ENCODE peak calls at places on chromosomes 2 and 18, in eight cellular contexts. One of them, this sample, is unnamed. For H3K9me3, the result is how much of the 10 kb centered on the place peaks cover.

GRCh38 chr18:57915241-57915640 is 112.1 kb upstream of the ATP8B1 start:
- DNase-seq in suprapubic skin: no peak
- DNase-seq in CD4-positive, CD25-positive, alpha-beta regulatory T cell: no peak
- DNase-seq in body of pancreas: no peak
- DNase-seq in cardiac muscle cell: no peak
- DNase-seq in lower lobe of right lung: no peak
- DNase-seq in adrenal gland: no peak
- DNase-seq in fibroblast of lung: peak
- DNase-seq in this sample: no peak

GRCh38 chr18:63213331-63213900 is 106.2 kb downstream of the BCL2 start:
- DNase-seq in suprapubic skin: no peak
- DNase-seq in CD4-positive, CD25-positive, alpha-beta regulatory T cell: peak
- DNase-seq in body of pancreas: no peak
- DNase-seq in cardiac muscle cell: peak
- DNase-seq in lower lobe of right lung: no peak
- DNase-seq in adrenal gland: no peak
- DNase-seq in fibroblast of lung: peak
- DNase-seq in this sample: no peak

GRCh38 chr2:122737429-122738077 is 982.1 kb downstream of the TSN start:
- DNase-seq in suprapubic skin: no peak
- DNase-seq in CD4-positive, CD25-positive, alpha-beta regulatory T cell: peak
- DNase-seq in body of pancreas: no peak
- DNase-seq in cardiac muscle cell: peak
- DNase-seq in lower lobe of right lung: no peak
- DNase-seq in adrenal gland: no peak
- DNase-seq in fibroblast of lung: peak
- DNase-seq in this sample: no peak

GRCh38 chr2:98514879-98515570 is 70.4 kb downstream of the INPP4A start:
- DNase-seq in suprapubic skin: no peak
- DNase-seq in CD4-positive, CD25-positive, alpha-beta regulatory T cell: peak
- DNase-seq in body of pancreas: no peak
- DNase-seq in cardiac muscle cell: peak
- DNase-seq in lower lobe of right lung: no peak
- DNase-seq in adrenal gland: no peak
- DNase-seq in fibroblast of lung: peak
- DNase-seq in this sample: no peak

GRCh38 chr2:28716265-28716865 is 35.3 kb upstream of the PPP1CB start:
- DNase-seq in suprapubic skin: no peak
- DNase-seq in CD4-positive, CD25-positive, alpha-beta regulatory T cell: no peak
- DNase-seq in body of pancreas: peak
- DNase-seq in cardiac muscle cell: peak
- DNase-seq in lower lobe of right lung: no peak
- DNase-seq in adrenal gland: peak
- DNase-seq in fibroblast of lung: peak
- DNase-seq in this sample: no peak

GRCh38 chr2:83069724-83070123 is 1389.4 kb downstream of the SUCLG1 start:
- DNase-seq in suprapubic skin: no peak
- DNase-seq in CD4-positive, CD25-positive, alpha-beta regulatory T cell: no peak
- DNase-seq in body of pancreas: no peak
- DNase-seq in cardiac muscle cell: peak
- DNase-seq in lower lobe of right lung: no peak
- DNase-seq in adrenal gland: no peak
- DNase-seq in fibroblast of lung: peak
- DNase-seq in this sample: no peak

GRCh38 chr18:50694147-50694546 is 125.7 kb downstream of the MRO start:
- DNase-seq in suprapubic skin: no peak
- DNase-seq in CD4-positive, CD25-positive, alpha-beta regulatory T cell: no peak
- DNase-seq in body of pancreas: no peak
- DNase-seq in cardiac muscle cell: no peak
- DNase-seq in lower lobe of right lung: no peak
- DNase-seq in adrenal gland: no peak
- DNase-seq in fibroblast of lung: no peak
- DNase-seq in this sample: no peak

GRCh38 chr2:217612920-217613319 is 389.9 kb downstream of the TNS1 start:
- DNase-seq in suprapubic skin: no peak
- DNase-seq in CD4-positive, CD25-positive, alpha-beta regulatory T cell: no peak
- DNase-seq in body of pancreas: no peak
- DNase-seq in cardiac muscle cell: no peak
- DNase-seq in lower lobe of right lung: no peak
- DNase-seq in adrenal gland: no peak
- DNase-seq in fibroblast of lung: no peak
- DNase-seq in this sample: no peak

GRCh38 chr2:45009303-45009927 is at the start of gene SIX2:
- DNase-seq in suprapubic skin: peak
- DNase-seq in CD4-positive, CD25-positive, alpha-beta regulatory T cell: no peak
- DNase-seq in body of pancreas: peak
- DNase-seq in cardiac muscle cell: peak
- DNase-seq in lower lobe of right lung: peak
- DNase-seq in adrenal gland: peak
- DNase-seq in fibroblast of lung: peak
- DNase-seq in this sample: no peak

GRCh38 chr18:36284671-36285295 is 12.7 kb upstream of the FHOD3 start:
- DNase-seq in suprapubic skin: no peak
- DNase-seq in CD4-positive, CD25-positive, alpha-beta regulatory T cell: peak
- DNase-seq in body of pancreas: peak
- DNase-seq in cardiac muscle cell: peak
- DNase-seq in lower lobe of right lung: no peak
- DNase-seq in adrenal gland: peak
- DNase-seq in fibroblast of lung: peak
- DNase-seq in this sample: no peak

GRCh38 chr18:78732273-78733210 is 247.1 kb upstream of the SALL3 start:
- DNase-seq in suprapubic skin: peak
- DNase-seq in CD4-positive, CD25-positive, alpha-beta regulatory T cell: no peak
- DNase-seq in body of pancreas: no peak
- DNase-seq in cardiac muscle cell: peak
- DNase-seq in lower lobe of right lung: no peak
- DNase-seq in adrenal gland: no peak
- DNase-seq in fibroblast of lung: no peak
- DNase-seq in this sample: no peak

GRCh38 chr18:78731423-78732032 is 248.1 kb upstream of the SALL3 start:
- DNase-seq in suprapubic skin: peak
- DNase-seq in CD4-positive, CD25-positive, alpha-beta regulatory T cell: no peak
- DNase-seq in body of pancreas: no peak
- DNase-seq in cardiac muscle cell: no peak
- DNase-seq in lower lobe of right lung: no peak
- DNase-seq in adrenal gland: no peak
- DNase-seq in fibroblast of lung: no peak
- DNase-seq in this sample: no peak

GRCh38 chr18:78729099-78729467 is 250.5 kb upstream of the SALL3 start:
- DNase-seq in suprapubic skin: peak
- DNase-seq in CD4-positive, CD25-positive, alpha-beta regulatory T cell: no peak
- DNase-seq in body of pancreas: no peak
- DNase-seq in cardiac muscle cell: no peak
- DNase-seq in lower lobe of right lung: no peak
- DNase-seq in adrenal gland: no peak
- DNase-seq in fibroblast of lung: no peak
- DNase-seq in this sample: no peak

GRCh38 chr18:78728301-78729098 is 251.1 kb upstream of the SALL3 start:
- DNase-seq in suprapubic skin: peak
- DNase-seq in CD4-positive, CD25-positive, alpha-beta regulatory T cell: no peak
- DNase-seq in body of pancreas: no peak
- DNase-seq in cardiac muscle cell: no peak
- DNase-seq in lower lobe of right lung: no peak
- DNase-seq in adrenal gland: no peak
- DNase-seq in fibroblast of lung: no peak
- DNase-seq in this sample: no peak

GRCh38 chr18:78730564-78731422 is 248.8 kb upstream of the SALL3 start:
- DNase-seq in suprapubic skin: peak
- DNase-seq in CD4-positive, CD25-positive, alpha-beta regulatory T cell: no peak
- DNase-seq in body of pancreas: no peak
- DNase-seq in cardiac muscle cell: no peak
- DNase-seq in lower lobe of right lung: no peak
- DNase-seq in adrenal gland: no peak
- DNase-seq in fibroblast of lung: no peak
- DNase-seq in this sample: no peak
- H3K9me3 ChIP-seq in suprapubic skin: under half
- H3K9me3 ChIP-seq in CD4-positive, CD25-positive, alpha-beta regulatory T cell: under half
- H3K9me3 ChIP-seq in body of pancreas: under half
- H3K9me3 ChIP-seq in cardiac muscle cell: under half
- H3K9me3 ChIP-seq in lower lobe of right lung: under half
- H3K9me3 ChIP-seq in adrenal gland: under half
- H3K9me3 ChIP-seq in fibroblast of lung: under half
- H3K9me3 ChIP-seq in this sample: under half

GRCh38 chr18:908631-909621 is 4.3 kb downstream of the ADCYAP1 start:
- DNase-seq in suprapubic skin: no peak
- DNase-seq in CD4-positive, CD25-positive, alpha-beta regulatory T cell: no peak
- DNase-seq in body of pancreas: no peak
- DNase-seq in cardiac muscle cell: no peak
- DNase-seq in lower lobe of right lung: no peak
- DNase-seq in adrenal gland: no peak
- DNase-seq in fibroblast of lung: no peak
- DNase-seq in this sample: no peak
- H3K9me3 ChIP-seq in suprapubic skin: under half
- H3K9me3 ChIP-seq in CD4-positive, CD25-positive, alpha-beta regulatory T cell: under half
- H3K9me3 ChIP-seq in body of pancreas: under half
- H3K9me3 ChIP-seq in cardiac muscle cell: under half
- H3K9me3 ChIP-seq in lower lobe of right lung: under half
- H3K9me3 ChIP-seq in adrenal gland: under half
- H3K9me3 ChIP-seq in fibroblast of lung: under half
- H3K9me3 ChIP-seq in this sample: under half

DNA sequence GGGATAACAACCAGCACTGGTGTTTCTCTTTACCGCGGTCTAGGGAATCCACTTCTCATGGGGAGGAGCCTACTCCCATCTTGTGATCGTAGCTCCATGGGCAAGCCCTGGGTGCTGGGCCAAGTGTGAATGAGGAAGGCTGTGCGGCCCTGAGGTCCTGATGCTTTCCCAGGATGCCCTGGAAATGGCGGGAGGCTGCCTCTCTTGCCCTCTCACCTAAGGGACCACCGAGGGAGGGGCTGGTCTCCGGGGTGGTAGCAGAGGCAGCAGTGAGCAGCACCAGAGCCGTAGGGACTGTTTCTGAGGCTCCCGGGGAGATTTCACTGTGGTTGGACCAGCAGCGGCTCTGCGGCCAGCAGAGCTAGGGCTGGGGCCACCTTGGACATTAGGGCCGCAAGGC is 15.5 kb upstream of the NPPC start:
- DNase-seq in suprapubic skin: peak
- DNase-seq in CD4-positive, CD25-positive, alpha-beta regulatory T cell: no peak
- DNase-seq in body of pancreas: no peak
- DNase-seq in cardiac muscle cell: no peak
- DNase-seq in lower lobe of right lung: no peak
- DNase-seq in adrenal gland: no peak
- DNase-seq in fibroblast of lung: no peak
- DNase-seq in this sample: no peak
- H3K9me3 ChIP-seq in suprapubic skin: under half
- H3K9me3 ChIP-seq in CD4-positive, CD25-positive, alpha-beta regulatory T cell: under half
- H3K9me3 ChIP-seq in body of pancreas: under half
- H3K9me3 ChIP-seq in cardiac muscle cell: under half
- H3K9me3 ChIP-seq in lower lobe of right lung: under half
- H3K9me3 ChIP-seq in adrenal gland: under half
- H3K9me3 ChIP-seq in fibroblast of lung: under half
- H3K9me3 ChIP-seq in this sample: under half

DNA sequence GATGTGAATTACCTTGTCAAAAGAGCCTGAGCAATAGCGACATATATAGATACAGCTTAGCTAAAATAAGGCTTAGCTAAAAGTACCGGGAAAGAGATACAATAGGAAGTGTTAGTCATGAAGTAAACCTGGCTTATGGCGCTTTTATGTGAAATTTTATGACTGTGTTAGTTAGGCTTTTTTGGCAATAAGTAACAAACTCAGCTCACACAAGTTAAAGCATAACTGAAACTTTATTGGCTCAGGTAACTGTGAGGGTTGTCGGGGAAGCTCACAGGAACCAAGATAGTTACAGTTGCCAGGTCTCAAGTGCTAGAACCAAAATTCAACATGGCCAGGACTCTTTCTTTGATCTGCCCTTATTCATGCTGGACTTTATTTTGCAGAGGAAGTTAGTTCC is 925.0 kb upstream of the GYPC start:
- DNase-seq in suprapubic skin: no peak
- DNase-seq in CD4-positive, CD25-positive, alpha-beta regulatory T cell: no peak
- DNase-seq in body of pancreas: no peak
- DNase-seq in cardiac muscle cell: no peak
- DNase-seq in lower lobe of right lung: no peak
- DNase-seq in adrenal gland: no peak
- DNase-seq in fibroblast of lung: no peak
- DNase-seq in this sample: no peak
- H3K9me3 ChIP-seq in suprapubic skin: under half
- H3K9me3 ChIP-seq in CD4-positive, CD25-positive, alpha-beta regulatory T cell: under half
- H3K9me3 ChIP-seq in body of pancreas: under half
- H3K9me3 ChIP-seq in cardiac muscle cell: under half
- H3K9me3 ChIP-seq in lower lobe of right lung: under half
- H3K9me3 ChIP-seq in adrenal gland: under half
- H3K9me3 ChIP-seq in fibroblast of lung: under half
- H3K9me3 ChIP-seq in this sample: under half

DNA sequence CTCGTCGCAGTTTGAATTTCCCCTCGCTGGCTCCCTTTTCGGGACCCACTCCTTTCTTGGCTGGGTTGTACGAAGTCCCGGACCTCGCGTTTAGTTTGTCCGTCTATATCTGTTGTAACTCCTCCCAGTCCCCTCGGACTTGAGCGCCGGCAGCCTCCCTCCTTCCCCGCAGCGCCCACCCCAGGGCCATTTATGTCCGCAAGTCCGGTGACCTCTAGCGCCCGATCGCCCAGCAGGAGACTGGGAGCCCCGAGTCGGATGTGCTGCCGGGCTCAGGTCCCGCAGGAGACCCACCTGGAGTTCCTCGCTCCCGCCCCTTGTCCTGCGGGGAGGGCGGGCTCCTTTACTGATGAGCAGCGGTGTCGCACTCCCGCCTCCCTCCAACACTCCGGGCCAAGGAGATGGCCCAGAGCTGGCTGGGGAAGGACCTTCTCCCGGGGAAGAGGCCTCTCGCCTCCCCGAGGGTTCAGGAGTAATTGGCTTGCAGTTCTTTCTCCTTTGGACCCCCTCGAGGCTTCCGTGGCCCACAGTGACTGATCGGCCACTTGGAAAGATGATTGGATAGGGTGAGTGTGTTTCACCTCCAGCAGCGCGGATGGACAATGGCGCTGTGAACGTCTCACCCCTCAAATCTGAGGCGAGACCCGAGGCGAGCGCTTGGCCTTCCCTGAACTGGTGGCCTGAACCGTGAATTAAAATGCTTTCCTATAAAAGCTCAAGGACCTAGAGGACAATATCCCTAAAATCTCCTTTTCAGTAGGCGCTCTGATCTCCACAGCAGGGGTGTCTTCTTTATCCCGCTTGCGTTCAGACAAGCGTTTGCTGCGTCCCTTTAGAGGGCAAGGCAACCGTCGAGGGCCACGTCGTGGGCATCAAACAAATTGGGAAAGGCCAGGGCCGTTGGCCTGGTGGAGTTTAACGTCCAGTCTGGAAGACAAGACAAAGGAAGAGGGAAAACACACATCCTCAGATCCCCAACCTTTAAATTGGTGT is 978 bp upstream of the RAX start:
- DNase-seq in suprapubic skin: no peak
- DNase-seq in CD4-positive, CD25-positive, alpha-beta regulatory T cell: no peak
- DNase-seq in body of pancreas: no peak
- DNase-seq in cardiac muscle cell: no peak
- DNase-seq in lower lobe of right lung: no peak
- DNase-seq in adrenal gland: no peak
- DNase-seq in fibroblast of lung: no peak
- DNase-seq in this sample: no peak
- H3K9me3 ChIP-seq in suprapubic skin: under half
- H3K9me3 ChIP-seq in CD4-positive, CD25-positive, alpha-beta regulatory T cell: under half
- H3K9me3 ChIP-seq in body of pancreas: under half
- H3K9me3 ChIP-seq in cardiac muscle cell: under half
- H3K9me3 ChIP-seq in lower lobe of right lung: under half
- H3K9me3 ChIP-seq in adrenal gland: under half
- H3K9me3 ChIP-seq in fibroblast of lung: under half
- H3K9me3 ChIP-seq in this sample: under half

GRCh38 chr2:96409543-96410184 is 74.1 kb downstream of the NCAPH start:
- DNase-seq in suprapubic skin: no peak
- DNase-seq in CD4-positive, CD25-positive, alpha-beta regulatory T cell: no peak
- DNase-seq in body of pancreas: peak
- DNase-seq in cardiac muscle cell: peak
- DNase-seq in lower lobe of right lung: no peak
- DNase-seq in adrenal gland: no peak
- DNase-seq in fibroblast of lung: peak
- DNase-seq in this sample: no peak
- H3K9me3 ChIP-seq in suprapubic skin: under half
- H3K9me3 ChIP-seq in CD4-positive, CD25-positive, alpha-beta regulatory T cell: under half
- H3K9me3 ChIP-seq in body of pancreas: under half
- H3K9me3 ChIP-seq in cardiac muscle cell: under half
- H3K9me3 ChIP-seq in lower lobe of right lung: under half
- H3K9me3 ChIP-seq in adrenal gland: under half
- H3K9me3 ChIP-seq in fibroblast of lung: under half
- H3K9me3 ChIP-seq in this sample: under half

This sample was measured in T-helper 17 cell.